ENCODE peak calls at places on chromosome 5, in nine cellular contexts. A is neural crest cell; W is activated naive CD4-positive, alpha-beta T cell treated with Interleukin-2 at 50 U/mL for 16 hours; Q is HL-60; X is gastrocnemius medialis; S is HuH-7; F is SJCRH30; V is sciatic nerve; R is NCI-H1436. P is an unnamed sample.

GRCh38 chr5:14809369-14810144 is 62.0 kb downstream of the ANKH start:
- DNase-seq in A (no peak), W (peak), Q (peak), X (peak), S (no peak), F (peak), V (peak), R (no peak), P (peak)

GRCh38 chr5:71892641-71893340 is 173.7 kb downstream of the CARTPT start:
- DNase-seq in A (no peak), W (no peak), Q (no peak), X (no peak), S (no peak), F (no peak), V (no peak), R (peak), P (no peak)

GRCh38 chr5:71783891-71784290 is 64.8 kb downstream of the CARTPT start:
- DNase-seq in A (no peak), W (no peak), Q (no peak), X (no peak), S (no peak), F (no peak), V (no peak), R (no peak), P (no peak)

GRCh38 chr5:66864240-66864884 is 268.2 kb downstream of the MAST4 start:
- DNase-seq in A (no peak), W (peak), Q (no peak), X (no peak), S (peak), F (no peak), V (no peak), R (no peak), P (peak)

GRCh38 chr5:74543162-74543995 is 97.1 kb downstream of the ENC1 start:
- DNase-seq in A (no peak), W (no peak), Q (no peak), X (no peak), S (no peak), F (peak), V (no peak), R (no peak), P (no peak)

GRCh38 chr5:132426525-132427138 is 57.1 kb downstream of the SLC22A5 start:
- DNase-seq in A (no peak), W (peak), Q (peak), X (peak), S (peak), F (peak), V (peak), R (no peak), P (peak)

GRCh38 chr5:150766265-150766664 is 7.4 kb upstream of the DCTN4 start:
- DNase-seq in A (no peak), W (no peak), Q (no peak), X (no peak), S (no peak), F (no peak), V (no peak), R (no peak), P (no peak)

GRCh38 chr5:139745121-139745799 is 50.3 kb upstream of the PSD2 start:
- DNase-seq in A (no peak), W (peak), Q (no peak), X (peak), S (no peak), F (peak), V (peak), R (no peak), P (no peak)

GRCh38 chr5:151740958-151741373 is 17.5 kb downstream of the ATOX1 start:
- DNase-seq in A (no peak), W (no peak), Q (no peak), X (no peak), S (no peak), F (no peak), V (no peak), R (no peak), P (no peak)

GRCh38 chr5:55850839-55851674 is at the start of gene IL31RA:
- DNase-seq in A (no peak), W (no peak), Q (peak), X (no peak), S (no peak), F (no peak), V (no peak), R (no peak), P (no peak)

GRCh38 chr5:36369092-36369737 is 67.5 kb upstream of the RANBP3L start:
- DNase-seq in A (no peak), W (no peak), Q (no peak), X (no peak), S (no peak), F (no peak), V (no peak), R (no peak), P (no peak)

GRCh38 chr5:74632947-74633356 is 7.6 kb downstream of the ENC1 start:
- DNase-seq in A (no peak), W (no peak), Q (no peak), X (no peak), S (no peak), F (no peak), V (no peak), R (no peak), P (no peak)

GRCh38 chr5:42900734-42901133 is 89.0 kb upstream of the SELENOP start:
- DNase-seq in A (no peak), W (no peak), Q (no peak), X (no peak), S (no peak), F (no peak), V (no peak), R (no peak), P (no peak)

GRCh38 chr5:177133845-177134652 is 476 bp downstream of the NSD1 start:
- DNase-seq in A (peak), W (peak), Q (peak), X (peak), S (peak), F (peak), V (no peak), R (no peak), P (peak)

GRCh38 chr5:9347541-9348295 is 198.2 kb downstream of the SEMA5A start:
- DNase-seq in A (no peak), W (no peak), Q (no peak), X (no peak), S (no peak), F (no peak), V (no peak), R (no peak), P (no peak)

GRCh38 chr5:140012443-140012842 is 30.7 kb downstream of the NRG2 start:
- DNase-seq in A (no peak), W (no peak), Q (no peak), X (no peak), S (no peak), F (no peak), V (no peak), R (no peak), P (no peak)

GRCh38 chr5:19886123-19886921 is 101.7 kb downstream of the CDH18 start:
- DNase-seq in A (no peak), W (no peak), Q (no peak), X (no peak), S (no peak), F (no peak), V (no peak), R (no peak), P (no peak)

GRCh38 chr5:143606043-143606752 is 202.7 kb upstream of the NR3C1 start:
- DNase-seq in A (no peak), W (peak), Q (no peak), X (no peak), S (no peak), F (no peak), V (no peak), R (no peak), P (peak)

GRCh38 chr5:178378527-178379484 is 146.2 kb upstream of the PHYKPL start:
- DNase-seq in A (no peak), W (no peak), Q (no peak), X (no peak), S (no peak), F (no peak), V (no peak), R (no peak), P (no peak)

GRCh38 chr5:67774153-67774552 is 441.4 kb upstream of the PIK3R1 start:
- DNase-seq in A (no peak), W (no peak), Q (no peak), X (peak), S (no peak), F (no peak), V (no peak), R (no peak), P (peak)

GRCh38 chr5:157740211-157740610 is 3.3 kb upstream of the LSM11 start:
- DNase-seq in A (no peak), W (no peak), Q (no peak), X (no peak), S (peak), F (peak), V (no peak), R (peak), P (peak)

GRCh38 chr5:171543486-171543885 is 124.0 kb downstream of the FGF18 start:
- DNase-seq in A (no peak), W (no peak), Q (no peak), X (no peak), S (no peak), F (no peak), V (no peak), R (no peak), P (no peak)

GRCh38 chr5:148469446-148470062 is 85.8 kb downstream of the FBXO38 start:
- DNase-seq in A (no peak), W (no peak), Q (no peak), X (peak), S (no peak), F (no peak), V (no peak), R (no peak), P (no peak)

GRCh38 chr5:125023673-125024072 is 277.2 kb upstream of the ZNF608 start:
- DNase-seq in A (no peak), W (no peak), Q (no peak), X (no peak), S (no peak), F (no peak), V (no peak), R (no peak), P (no peak)

GRCh38 chr5:58582004-58582403 is 871 bp upstream of the RAB3C start:
- DNase-seq in A (peak), W (no peak), Q (no peak), X (no peak), S (peak), F (no peak), V (no peak), R (no peak), P (peak)

GRCh38 chr5:75052461-75053285 is at the start of gene GCNT4:
- DNase-seq in A (peak), W (peak), Q (no peak), X (peak), S (peak), F (peak), V (peak), R (no peak), P (no peak)